ENCODE peak calls at places on chromosome 9, in four cellular contexts. N is upper lobe of right lung; P is CD4-positive, alpha-beta T cell; W is tibial nerve. A is an unnamed sample.

GRCh38 chr9:75229605-75230332 is 141.5 kb downstream of the OSTF1 start:
- DNase-seq in N (no peak), P (no peak), W (no peak), A (no peak)

GRCh38 chr9:114896344-114896743 is 34.0 kb downstream of the TNFSF8 start:
- DNase-seq in N (no peak), P (no peak), W (no peak), A (no peak)

GRCh38 chr9:97848582-97849237 is 4.3 kb upstream of the FOXE1 start:
- DNase-seq in N (peak; percentile 78), P (no peak), W (no peak), A (no peak)

GRCh38 chr9:107389617-107390071 is 99.9 kb downstream of the KLF4 start:
- DNase-seq in N (peak; percentile 78), P (no peak), W (peak; percentile 42), A (no peak)

GRCh38 chr9:28073278-28073677 is 500.0 kb upstream of the C9orf72 start:
- DNase-seq in N (no peak), P (no peak), W (no peak), A (peak; percentile 4)

GRCh38 chr9:124770359-124771020 is 621 bp downstream of the NR6A1 start:
- DNase-seq in N (no peak), P (no peak), W (no peak), A (peak; percentile 20)

GRCh38 chr9:5920860-5921328 is 30.2 kb downstream of the MLANA start:
- DNase-seq in N (no peak), P (no peak), W (no peak), A (no peak)

GRCh38 chr9:91071185-91071990 is 269.8 kb downstream of the SYK start:
- DNase-seq in N (no peak), P (no peak), W (no peak), A (no peak)

GRCh38 chr9:124831642-124832364 is 21.5 kb upstream of the WDR38 start:
- DNase-seq in N (no peak), P (no peak), W (no peak), A (no peak)

GRCh38 chr9:116152390-116152789 is 1.2 kb upstream of the PAPPA start:
- DNase-seq in N (no peak), P (no peak), W (no peak), A (no peak)

GRCh38 chr9:37037137-37037743 is 3.2 kb upstream of the PAX5 start:
- DNase-seq in N (no peak), P (no peak), W (no peak), A (no peak)

GRCh38 chr9:35664531-35665470 is at the start of gene ARHGEF39:
- DNase-seq in N (peak; percentile 91), P (peak; percentile 57), W (peak; percentile 47), A (peak; percentile 30)

GRCh38 chr9:68978054-68978453 is 35.9 kb downstream of the PRKACG start:
- DNase-seq in N (no peak), P (no peak), W (no peak), A (no peak)

GRCh38 chr9:90020277-90020871 is 415.6 kb downstream of the GADD45G start:
- DNase-seq in N (no peak), P (no peak), W (no peak), A (no peak)

GRCh38 chr9:127921592-127922120 is 4.8 kb upstream of the ST6GALNAC4 start:
- DNase-seq in N (peak; percentile 86), P (peak; percentile 71), W (peak; percentile 60), A (peak; percentile 65)

GRCh38 chr9:127925959-127926949 is 4.3 kb downstream of the PIP5KL1 start:
- DNase-seq in N (no peak), P (no peak), W (no peak), A (no peak)

GRCh38 chr9:127924736-127925444 is 5.7 kb downstream of the PIP5KL1 start:
- DNase-seq in N (no peak), P (no peak), W (no peak), A (no peak)

GRCh38 chr9:127923046-127923445 is 6.2 kb upstream of the ST6GALNAC4 start:
- DNase-seq in N (no peak), P (no peak), W (no peak), A (no peak)

GRCh38 chr9:127923771-127924170 is 6.8 kb downstream of the PIP5KL1 start:
- DNase-seq in N (no peak), P (no peak), W (no peak), A (no peak)
- H3K27ac ChIP-seq in N (no peak overlapping the region), P (no peak overlapping the region), W (no peak overlapping the region), A (no peak overlapping the region)

GRCh38 chr9:22026696-22027095 is 17.6 kb upstream of the CDKN2B start:
- DNase-seq in N (no peak), P (no peak), W (no peak), A (no peak)
- H3K27ac ChIP-seq in N (no peak overlapping the region), P (no peak overlapping the region), W (no peak overlapping the region), A (no peak overlapping the region)

DNA sequence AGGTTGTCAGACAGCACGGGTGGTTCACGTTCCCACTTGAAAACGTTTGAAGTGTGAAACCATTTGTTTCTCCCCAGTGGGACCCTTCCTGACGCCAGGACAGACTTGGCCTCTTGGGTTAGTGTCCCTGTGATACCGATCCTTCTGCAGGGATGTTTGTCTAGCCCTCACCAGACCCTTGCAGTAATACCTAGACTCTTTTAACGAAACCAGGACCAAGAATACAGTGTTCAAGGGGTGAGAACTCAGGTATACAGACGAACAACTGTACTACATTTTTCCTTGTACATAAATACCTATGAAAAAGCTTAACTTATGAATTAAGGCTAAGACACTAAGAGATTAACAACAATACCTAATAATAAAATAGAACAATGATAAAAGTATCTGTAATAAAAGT is 152.1 kb downstream of the HSD17B3 start:
- DNase-seq in N (no peak), P (no peak), W (no peak), A (no peak)
- H3K27ac ChIP-seq in N (no peak overlapping the region), P (no peak overlapping the region), W (no peak overlapping the region), A (no peak overlapping the region)

GRCh38 chr9:14532716-14533115 is 160.5 kb downstream of the ZDHHC21 start:
- DNase-seq in N (no peak), P (no peak), W (no peak), A (no peak)
- H3K27ac ChIP-seq in N (no peak overlapping the region), P (no peak overlapping the region), W (no peak overlapping the region), A (no peak overlapping the region)

GRCh38 chr9:100112677-100113336 is 13.8 kb downstream of the INVS start:
- DNase-seq in N (no peak), P (no peak), W (no peak), A (no peak)

GRCh38 chr9:100105861-100106260 is 6.8 kb downstream of the INVS start:
- DNase-seq in N (no peak), P (no peak), W (no peak), A (no peak)

GRCh38 chr9:100106616-100107015 is 7.6 kb downstream of the INVS start:
- DNase-seq in N (no peak), P (no peak), W (no peak), A (no peak)

GRCh38 chr9:100108572-100108971 is 9.5 kb downstream of the INVS start:
- DNase-seq in N (no peak), P (no peak), W (no peak), A (no peak)

DNA sequence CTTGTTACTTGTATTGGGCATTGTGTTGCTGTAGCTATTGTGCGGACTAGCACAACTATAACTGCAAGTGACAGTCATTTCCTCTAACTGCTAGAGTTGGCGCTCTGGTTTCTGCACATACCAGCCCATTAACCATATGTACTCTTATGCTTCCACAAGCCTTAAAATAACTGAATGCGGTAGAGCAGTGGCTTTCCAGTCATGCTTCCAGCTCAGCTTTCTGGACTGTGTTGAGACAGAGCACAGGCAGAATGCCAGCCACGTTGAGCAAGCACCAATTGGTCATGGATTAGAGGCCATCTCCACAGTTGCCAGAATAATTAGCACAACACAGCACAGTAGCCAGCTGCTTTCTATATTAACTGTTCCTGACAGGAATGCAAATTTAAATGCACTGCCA is 12.2 kb downstream of the INVS start:
- DNase-seq in N (peak; percentile 82), P (no peak), W (peak; percentile 66), A (peak; percentile 80)
- H3K27ac ChIP-seq in N (no peak overlapping the region), P (no peak overlapping the region), W (no peak overlapping the region), A (no peak overlapping the region)

GRCh38 chr9:135480071-135480941 is 724 bp downstream of the PPP1R26 start:
- DNase-seq in N (peak; percentile 78), P (no peak), W (no peak), A (no peak)

GRCh38 chr9:135478858-135479468 is 619 bp upstream of the PPP1R26 start:
- DNase-seq in N (peak; percentile 82), P (no peak), W (no peak), A (peak; percentile 22)

GRCh38 chr9:135478191-135478590 is 1.4 kb upstream of the PPP1R26 start:
- DNase-seq in N (no peak), P (no peak), W (no peak), A (no peak)

GRCh38 chr9:135480942-135481315 is 1.3 kb downstream of the PPP1R26 start:
- DNase-seq in N (no peak), P (no peak), W (no peak), A (no peak)

GRCh38 chr9:135479469-135480052 is at the start of gene PPP1R26:
- DNase-seq in N (peak; percentile 81), P (no peak), W (no peak), A (no peak)
- H3K27ac ChIP-seq in N (peak within 1 kb of the TSS; percentile 89), P (no peak within 1 kb of the TSS), W (no peak within 1 kb of the TSS), A (no peak within 1 kb of the TSS)

DNA sequence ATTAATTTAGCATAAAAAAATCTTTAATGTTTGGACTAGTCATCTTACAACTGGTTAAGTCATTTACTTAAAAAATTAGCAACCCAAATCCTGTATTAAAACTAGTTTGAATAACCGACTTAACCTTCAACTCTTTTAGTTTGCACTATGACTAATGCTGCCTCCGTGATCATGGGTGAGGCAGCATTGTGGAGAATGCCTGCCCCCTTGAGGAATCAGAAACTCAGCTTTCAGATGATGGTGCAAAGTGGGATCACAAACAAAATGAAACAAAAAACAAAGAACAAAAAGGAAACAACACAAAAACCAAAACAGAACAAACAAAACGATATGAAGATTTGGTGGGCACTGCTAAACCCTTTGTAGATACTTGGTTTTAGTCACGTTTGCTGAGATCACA is 127.0 kb upstream of the PALM2AKAP2 start:
- DNase-seq in N (no peak), P (no peak), W (no peak), A (peak; percentile 18)
- H3K27ac ChIP-seq in N (no peak overlapping the region), P (no peak overlapping the region), W (no peak overlapping the region), A (peak overlapping the region; percentile 37)